ENCODE peak calls at places on chromosomes 3 and 15, in five cellular contexts. O is H9, K is trophoblast cell, V is neuronal stem cell, Z is IMR-90. F is an unnamed sample.

GRCh38 chr15:73323374-73323955 is 45.3 kb downstream of the HCN4 start:
- DNase-seq in V (no peak), Z (no peak), K (no peak), O (no peak), F (no peak)

GRCh38 chr15:34436126-34436955 is 1.3 kb downstream of the GOLGA8A start:
- DNase-seq in O (peak), K (no peak), V (no peak), Z (no peak), F (no peak)

GRCh38 chr3:71498053-71498452 is 85.5 kb downstream of the FOXP1 start:
- DNase-seq in K (peak), O (peak), V (no peak), Z (no peak), F (peak)

GRCh38 chr3:111541911-111542483 is at the start of gene CD96:
- DNase-seq in K (no peak), O (no peak), Z (peak), V (no peak), F (no peak)

GRCh38 chr15:92098869-92099268 is 245.4 kb downstream of the SLCO3A1 start:
- DNase-seq in O (peak), K (no peak), V (no peak), Z (no peak), F (no peak)

GRCh38 chr15:40582726-40583246 is 11.3 kb upstream of the KNL1 start:
- DNase-seq in V (no peak), K (no peak), O (peak), Z (no peak), F (no peak)

GRCh38 chr3:100910986-100911385 is 82.2 kb downstream of the ABI3BP start:
- DNase-seq in O (no peak), V (no peak), Z (no peak), K (no peak), F (no peak)

GRCh38 chr3:170002829-170003228 is 35.0 kb upstream of the GPR160 start:
- DNase-seq in O (no peak), K (no peak), Z (no peak), V (no peak), F (no peak)

GRCh38 chr3:65196663-65197062 is 508.9 kb upstream of the ADAMTS9 start:
- DNase-seq in Z (no peak), K (peak), O (no peak), V (no peak), F (no peak)

GRCh38 chr3:37974121-37974927 is 16.3 kb upstream of the VILL start:
- DNase-seq in O (peak), V (peak), Z (peak), K (peak), F (peak)

GRCh38 chr3:150495563-150496168 is 50.6 kb downstream of the SERP1 start:
- DNase-seq in K (no peak), V (peak), Z (peak), O (no peak), F (peak)

GRCh38 chr3:11720220-11721113 is 76.8 kb upstream of the VGLL4 start:
- DNase-seq in K (peak), V (peak), Z (peak), O (peak), F (peak)

GRCh38 chr3:137075020-137075419 is 117.2 kb downstream of the IL20RB start:
- DNase-seq in O (no peak), K (no peak), V (no peak), Z (no peak), F (no peak)

GRCh38 chr15:65991721-65992472 is 122.6 kb downstream of the RAB11A start:
- DNase-seq in O (no peak), V (no peak), K (no peak), Z (no peak), F (no peak)
- H2BK5ac ChIP-seq in O (no peak), V (no peak), K (no peak), Z (no peak), F (no peak)

GRCh38 chr15:98604983-98605382 is 43.4 kb upstream of the IGF1R start:
- DNase-seq in Z (no peak), V (no peak), K (no peak), O (no peak), F (no peak)

GRCh38 chr15:98596885-98597343 is 51.4 kb upstream of the IGF1R start:
- DNase-seq in V (no peak), K (no peak), O (no peak), Z (no peak), F (no peak)

GRCh38 chr15:98597666-98598065 is 50.7 kb upstream of the IGF1R start:
- DNase-seq in K (no peak), O (no peak), V (no peak), Z (no peak), F (no peak)

GRCh38 chr15:98596131-98596530 is 52.2 kb upstream of the IGF1R start:
- DNase-seq in Z (no peak), K (no peak), O (no peak), V (no peak), F (no peak)

GRCh38 chr15:98599911-98600685 is 48.2 kb upstream of the IGF1R start:
- DNase-seq in V (no peak), O (no peak), K (no peak), Z (peak), F (peak)
- H3K9ac ChIP-seq in V (peak), O (no peak), K (no peak), Z (peak), F (peak)

GRCh38 chr3:52315006-52315405 is 1.1 kb upstream of the DNAH1 start:
- DNase-seq in O (no peak), K (no peak), V (no peak), Z (no peak), F (no peak)

GRCh38 chr3:52317178-52317577 is 1.1 kb downstream of the DNAH1 start:
- DNase-seq in V (no peak), Z (no peak), O (no peak), K (no peak), F (no peak)

GRCh38 chr3:52314495-52314894 is 1.6 kb upstream of the DNAH1 start:
- DNase-seq in O (no peak), V (no peak), Z (no peak), K (no peak), F (peak)

GRCh38 chr3:52317601-52318000 is 1.5 kb downstream of the DNAH1 start:
- DNase-seq in O (peak), K (peak), Z (peak), V (peak), F (peak)

GRCh38 chr3:52315977-52316764 is at the start of gene DNAH1:
- DNase-seq in Z (no peak), K (no peak), V (no peak), O (no peak), F (no peak)
- H2BK5ac ChIP-seq in Z (no peak), K (no peak), V (peak), O (no peak), F (no peak)

GRCh38 chr15:64845826-64846225 is 4.1 kb downstream of the PLEKHO2 start:
- DNase-seq in Z (no peak), V (no peak), K (no peak), O (peak), F (no peak)

GRCh38 chr15:64845183-64845611 is 3.5 kb downstream of the PLEKHO2 start:
- DNase-seq in Z (no peak), K (no peak), O (no peak), V (no peak), F (no peak)

GRCh38 chr15:64842986-64843561 is 1.4 kb downstream of the PLEKHO2 start:
- DNase-seq in V (no peak), K (peak), Z (peak), O (no peak), F (peak)

GRCh38 chr15:64843996-64844395 is 2.3 kb downstream of the PLEKHO2 start:
- DNase-seq in K (no peak), O (no peak), Z (no peak), V (no peak), F (no peak)

DNA sequence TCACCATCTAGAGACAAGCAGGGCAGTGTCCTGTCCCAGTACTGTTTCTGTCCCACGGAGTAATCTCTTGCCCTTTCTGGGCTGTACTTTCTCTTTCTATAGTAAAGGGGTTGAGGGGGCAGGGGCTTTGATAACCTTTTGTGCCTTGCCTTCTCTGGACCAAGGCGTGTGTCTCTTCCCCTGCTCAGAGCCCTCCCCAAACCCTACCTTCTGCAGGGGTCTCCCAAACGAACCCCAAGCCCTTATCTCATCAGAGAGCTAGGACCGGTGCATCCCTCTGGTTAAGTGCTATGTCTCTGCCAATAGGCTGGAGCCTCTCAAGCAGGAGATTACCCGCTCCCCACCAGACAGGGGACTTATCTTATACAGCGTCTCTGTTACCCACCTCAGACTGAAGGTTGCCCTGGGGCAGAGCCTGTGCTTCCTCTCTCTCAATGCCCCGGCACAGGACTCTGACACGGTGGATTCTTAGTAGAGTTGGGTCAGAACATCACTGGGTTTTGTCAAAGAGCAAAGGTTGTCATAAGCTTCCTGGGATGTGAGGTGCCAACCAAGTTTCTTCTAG is 2.9 kb downstream of the PLEKHO2 start:
- DNase-seq in Z (no peak), V (no peak), O (peak), K (no peak), F (no peak)
- H3K9ac ChIP-seq in Z (peak), V (no peak), O (no peak), K (no peak), F (peak)

GRCh38 chr3:195118671-195119070 is 152.3 kb downstream of the XXYLT1 start:
- DNase-seq in O (no peak), Z (no peak), K (peak), V (no peak), F (peak)
- H2BK5ac ChIP-seq in O (no peak), Z (peak), K (peak), V (no peak), F (no peak)